ENCODE peak calls at places on chromosome 6, in four cellular contexts. One of them, this sample, is unnamed.
A peak's percentile ranks its signal among the peaks of the same experiment; 100 is the strongest.

GRCh38 chr6:152089992-152090391 is 282.5 kb downstream of the ESR1 start:
- DNase-seq in tibial nerve: peak; percentile 39
- DNase-seq in foreskin fibroblast: peak; percentile 79
- DNase-seq in aorta: no peak
- DNase-seq in this sample: no peak

GRCh38 chr6:84358581-84358980 is 131.1 kb upstream of the CEP162 start:
- DNase-seq in tibial nerve: no peak
- DNase-seq in foreskin fibroblast: no peak
- DNase-seq in aorta: no peak
- DNase-seq in this sample: no peak

GRCh38 chr6:166721576-166721975 is 94.5 kb upstream of the RPS6KA2 start:
- DNase-seq in tibial nerve: no peak
- DNase-seq in foreskin fibroblast: no peak
- DNase-seq in aorta: no peak
- DNase-seq in this sample: no peak

GRCh38 chr6:34059136-34059731 is 86.7 kb downstream of the GRM4 start:
- DNase-seq in tibial nerve: no peak
- DNase-seq in foreskin fibroblast: no peak
- DNase-seq in aorta: no peak
- DNase-seq in this sample: no peak

GRCh38 chr6:99064769-99065168 is 117.0 kb upstream of the FBXL4 start:
- DNase-seq in tibial nerve: no peak
- DNase-seq in foreskin fibroblast: no peak
- DNase-seq in aorta: no peak
- DNase-seq in this sample: no peak

GRCh38 chr6:106145741-106146227 is 59.6 kb downstream of the PRDM1 start:
- DNase-seq in tibial nerve: no peak
- DNase-seq in foreskin fibroblast: no peak
- DNase-seq in aorta: no peak
- DNase-seq in this sample: no peak

GRCh38 chr6:136526937-136527336 is 23.3 kb downstream of the MAP7 start:
- DNase-seq in tibial nerve: no peak
- DNase-seq in foreskin fibroblast: no peak
- DNase-seq in aorta: no peak
- DNase-seq in this sample: no peak

GRCh38 chr6:37607949-37608348 is 89.7 kb downstream of the MDGA1 start:
- DNase-seq in tibial nerve: no peak
- DNase-seq in foreskin fibroblast: no peak
- DNase-seq in aorta: no peak
- DNase-seq in this sample: no peak

GRCh38 chr6:1667012-1667804 is 57.5 kb downstream of the FOXC1 start:
- DNase-seq in tibial nerve: no peak
- DNase-seq in foreskin fibroblast: peak; percentile 15
- DNase-seq in aorta: no peak
- DNase-seq in this sample: peak; percentile 53

GRCh38 chr6:83215131-83216047 is 22.2 kb downstream of the RWDD2A start:
- DNase-seq in tibial nerve: peak; percentile 76
- DNase-seq in foreskin fibroblast: peak; percentile 62
- DNase-seq in aorta: no peak
- DNase-seq in this sample: peak; percentile 52

GRCh38 chr6:4253604-4254211 is 118.3 kb upstream of the ECI2 start:
- DNase-seq in tibial nerve: peak; percentile 21
- DNase-seq in foreskin fibroblast: peak; percentile 31
- DNase-seq in aorta: no peak
- DNase-seq in this sample: peak; percentile 72

GRCh38 chr6:67880939-67881705 is 754.0 kb upstream of the ADGRB3 start:
- DNase-seq in tibial nerve: no peak
- DNase-seq in foreskin fibroblast: peak; percentile 46
- DNase-seq in aorta: no peak
- DNase-seq in this sample: no peak

GRCh38 chr6:79718509-79719247 is 87.5 kb downstream of the SH3BGRL2 start:
- DNase-seq in tibial nerve: no peak
- DNase-seq in foreskin fibroblast: peak; percentile 18
- DNase-seq in aorta: no peak
- DNase-seq in this sample: no peak

GRCh38 chr6:52359403-52359802 is 2.5 kb upstream of the PAQR8 start:
- DNase-seq in tibial nerve: no peak
- DNase-seq in foreskin fibroblast: no peak
- DNase-seq in aorta: no peak
- DNase-seq in this sample: no peak

GRCh38 chr6:10933126-10933525 is 46.3 kb downstream of the SYCP2L start:
- DNase-seq in tibial nerve: no peak
- DNase-seq in foreskin fibroblast: no peak
- DNase-seq in aorta: no peak
- DNase-seq in this sample: no peak

GRCh38 chr6:155528982-155529453 is 73.4 kb upstream of the NOX3 start:
- DNase-seq in tibial nerve: no peak
- DNase-seq in foreskin fibroblast: peak; percentile 90
- DNase-seq in aorta: no peak
- DNase-seq in this sample: peak; percentile 61

GRCh38 chr6:40341726-40342125 is 245.4 kb downstream of the LRFN2 start:
- DNase-seq in tibial nerve: no peak
- DNase-seq in foreskin fibroblast: no peak
- DNase-seq in aorta: no peak
- DNase-seq in this sample: no peak

GRCh38 chr6:108565091-108565766 is 4.5 kb downstream of the FOXO3 start:
- DNase-seq in tibial nerve: no peak
- DNase-seq in foreskin fibroblast: no peak
- DNase-seq in aorta: no peak
- DNase-seq in this sample: no peak

GRCh38 chr6:124400600-124400999 is 561.6 kb upstream of the RNF217 start:
- DNase-seq in tibial nerve: no peak
- DNase-seq in foreskin fibroblast: no peak
- DNase-seq in aorta: no peak
- DNase-seq in this sample: no peak

GRCh38 chr6:1179571-1180459 is 132.1 kb upstream of the FOXQ1 start:
- DNase-seq in tibial nerve: no peak
- DNase-seq in foreskin fibroblast: no peak
- DNase-seq in aorta: no peak
- DNase-seq in this sample: no peak

GRCh38 chr6:46419576-46420002 is 71.7 kb downstream of the RCAN2 start:
- DNase-seq in tibial nerve: peak; percentile 93
- DNase-seq in foreskin fibroblast: peak; percentile 56
- DNase-seq in aorta: no peak
- DNase-seq in this sample: no peak

GRCh38 chr6:102732908-102733307 is 1339.4 kb downstream of the GRIK2 start:
- DNase-seq in tibial nerve: no peak
- DNase-seq in foreskin fibroblast: peak; percentile 11
- DNase-seq in aorta: no peak
- DNase-seq in this sample: peak; percentile 45

GRCh38 chr6:108361312-108361932 is 66.6 kb downstream of the AFG1L start:
- DNase-seq in tibial nerve: no peak
- DNase-seq in foreskin fibroblast: peak; percentile 21
- DNase-seq in aorta: no peak
- DNase-seq in this sample: no peak

GRCh38 chr6:44650495-44650894 is 263.0 kb downstream of the CDC5L start:
- DNase-seq in tibial nerve: peak; percentile 29
- DNase-seq in foreskin fibroblast: no peak
- DNase-seq in aorta: no peak
- DNase-seq in this sample: no peak

GRCh38 chr6:106146852-106147351 is 60.8 kb downstream of the PRDM1 start:
- DNase-seq in tibial nerve: no peak
- DNase-seq in foreskin fibroblast: no peak
- DNase-seq in aorta: no peak
- DNase-seq in this sample: no peak

GRCh38 chr6:138692058-138692977 is 81.3 kb upstream of the CCDC28A start:
- DNase-seq in tibial nerve: peak; percentile 63
- DNase-seq in foreskin fibroblast: peak; percentile 55
- DNase-seq in aorta: peak; percentile 92
- DNase-seq in this sample: no peak

GRCh38 chr6:81789303-81789702 is 36.8 kb upstream of the TENT5A start:
- DNase-seq in tibial nerve: no peak
- DNase-seq in foreskin fibroblast: no peak
- DNase-seq in aorta: no peak
- DNase-seq in this sample: no peak

DNA sequence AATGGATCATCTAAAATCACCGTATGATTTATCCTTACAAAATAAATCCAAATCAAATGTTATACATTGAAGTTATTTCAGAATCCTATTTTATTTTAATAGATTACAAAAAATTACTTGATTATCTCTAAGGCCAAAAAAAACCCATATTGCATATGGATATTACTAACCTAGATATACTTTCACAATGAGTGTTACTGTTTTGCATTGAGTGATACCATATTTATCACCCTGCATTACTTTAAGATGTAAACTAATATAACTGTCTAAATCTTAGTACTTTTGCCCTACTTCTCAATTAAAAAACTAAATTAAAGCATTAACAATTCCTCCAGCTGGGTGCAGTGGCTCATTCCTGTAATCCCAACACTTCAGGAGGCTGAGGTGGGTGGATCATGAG is 11.1 kb downstream of the PPIL4 start:
- DNase-seq in tibial nerve: no peak
- DNase-seq in foreskin fibroblast: no peak
- DNase-seq in aorta: no peak
- DNase-seq in this sample: no peak
- H3K4me3 ChIP-seq in tibial nerve: no peak overlapping the region
- H3K4me3 ChIP-seq in foreskin fibroblast: no peak overlapping the region
- H3K4me3 ChIP-seq in aorta: no peak overlapping the region
- H3K4me3 ChIP-seq in this sample: no peak overlapping the region

GRCh38 chr6:24313133-24313476 is 44.8 kb downstream of the DCDC2 start:
- DNase-seq in tibial nerve: no peak
- DNase-seq in foreskin fibroblast: no peak
- DNase-seq in aorta: no peak
- DNase-seq in this sample: no peak
- H3K4me3 ChIP-seq in tibial nerve: no peak overlapping the region
- H3K4me3 ChIP-seq in foreskin fibroblast: no peak overlapping the region
- H3K4me3 ChIP-seq in aorta: no peak overlapping the region
- H3K4me3 ChIP-seq in this sample: no peak overlapping the region

DNA sequence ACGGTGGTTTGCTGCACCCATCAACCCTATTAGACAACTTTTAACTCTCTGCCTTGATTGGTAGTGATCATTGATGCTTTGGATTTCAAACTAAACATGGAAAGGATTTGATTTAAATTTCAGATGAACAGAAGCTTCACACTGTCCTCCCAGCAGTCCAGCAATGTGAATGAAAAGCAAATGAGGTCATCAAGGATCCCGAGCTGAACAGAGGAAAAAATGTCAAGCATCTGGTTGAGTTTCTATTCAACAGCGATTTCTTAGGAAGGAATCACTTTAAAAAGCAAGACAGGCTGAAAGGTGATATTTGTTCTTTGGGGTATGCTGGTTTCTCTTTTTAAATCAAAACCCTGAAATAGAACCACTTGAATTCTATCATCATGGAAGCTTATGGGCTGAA is 10.6 kb upstream of the SAMD3 start:
- DNase-seq in tibial nerve: no peak
- DNase-seq in foreskin fibroblast: peak; percentile 14
- DNase-seq in aorta: no peak
- DNase-seq in this sample: no peak
- H3K4me3 ChIP-seq in tibial nerve: no peak overlapping the region
- H3K4me3 ChIP-seq in foreskin fibroblast: no peak overlapping the region
- H3K4me3 ChIP-seq in aorta: no peak overlapping the region
- H3K4me3 ChIP-seq in this sample: no peak overlapping the region

GRCh38 chr6:157239671-157240058 is 83.7 kb downstream of the TMEM242 start:
- DNase-seq in tibial nerve: no peak
- DNase-seq in foreskin fibroblast: no peak
- DNase-seq in aorta: no peak
- DNase-seq in this sample: no peak

GRCh38 chr6:157240960-157241311 is 82.4 kb downstream of the TMEM242 start:
- DNase-seq in tibial nerve: no peak
- DNase-seq in foreskin fibroblast: no peak
- DNase-seq in aorta: no peak
- DNase-seq in this sample: no peak

GRCh38 chr6:157239148-157239547 is 84.2 kb downstream of the TMEM242 start:
- DNase-seq in tibial nerve: no peak
- DNase-seq in foreskin fibroblast: no peak
- DNase-seq in aorta: no peak
- DNase-seq in this sample: no peak

GRCh38 chr6:157241411-157241979 is 81.8 kb downstream of the TMEM242 start:
- DNase-seq in tibial nerve: no peak
- DNase-seq in foreskin fibroblast: no peak
- DNase-seq in aorta: peak; percentile 76
- DNase-seq in this sample: no peak

GRCh38 chr6:157240059-157240959 is 83.0 kb downstream of the TMEM242 start:
- DNase-seq in tibial nerve: peak; percentile 50
- DNase-seq in foreskin fibroblast: peak; percentile 45
- DNase-seq in aorta: peak; percentile 93
- DNase-seq in this sample: no peak
- H3K4me3 ChIP-seq in tibial nerve: peak overlapping the region; percentile 8
- H3K4me3 ChIP-seq in foreskin fibroblast: no peak overlapping the region
- H3K4me3 ChIP-seq in aorta: no peak overlapping the region
- H3K4me3 ChIP-seq in this sample: peak overlapping the region; percentile 25

GRCh38 chr6:148251286-148251685 is 91.4 kb upstream of the SASH1 start:
- DNase-seq in tibial nerve: no peak
- DNase-seq in foreskin fibroblast: peak; percentile 56
- DNase-seq in aorta: no peak
- DNase-seq in this sample: peak; percentile 26
- H3K4me3 ChIP-seq in tibial nerve: no peak overlapping the region
- H3K4me3 ChIP-seq in foreskin fibroblast: no peak overlapping the region
- H3K4me3 ChIP-seq in aorta: no peak overlapping the region
- H3K4me3 ChIP-seq in this sample: no peak overlapping the region

GRCh38 chr6:137640086-137640485 is 145.9 kb upstream of the OLIG3 start:
- DNase-seq in tibial nerve: no peak
- DNase-seq in foreskin fibroblast: no peak
- DNase-seq in aorta: no peak
- DNase-seq in this sample: no peak

GRCh38 chr6:137637161-137637560 is 143.0 kb upstream of the OLIG3 start:
- DNase-seq in tibial nerve: peak; percentile 68
- DNase-seq in foreskin fibroblast: peak; percentile 89
- DNase-seq in aorta: no peak
- DNase-seq in this sample: peak; percentile 83

GRCh38 chr6:137641474-137642077 is 147.4 kb upstream of the OLIG3 start:
- DNase-seq in tibial nerve: peak; percentile 79
- DNase-seq in foreskin fibroblast: peak; percentile 48
- DNase-seq in aorta: no peak
- DNase-seq in this sample: peak; percentile 36

DNA sequence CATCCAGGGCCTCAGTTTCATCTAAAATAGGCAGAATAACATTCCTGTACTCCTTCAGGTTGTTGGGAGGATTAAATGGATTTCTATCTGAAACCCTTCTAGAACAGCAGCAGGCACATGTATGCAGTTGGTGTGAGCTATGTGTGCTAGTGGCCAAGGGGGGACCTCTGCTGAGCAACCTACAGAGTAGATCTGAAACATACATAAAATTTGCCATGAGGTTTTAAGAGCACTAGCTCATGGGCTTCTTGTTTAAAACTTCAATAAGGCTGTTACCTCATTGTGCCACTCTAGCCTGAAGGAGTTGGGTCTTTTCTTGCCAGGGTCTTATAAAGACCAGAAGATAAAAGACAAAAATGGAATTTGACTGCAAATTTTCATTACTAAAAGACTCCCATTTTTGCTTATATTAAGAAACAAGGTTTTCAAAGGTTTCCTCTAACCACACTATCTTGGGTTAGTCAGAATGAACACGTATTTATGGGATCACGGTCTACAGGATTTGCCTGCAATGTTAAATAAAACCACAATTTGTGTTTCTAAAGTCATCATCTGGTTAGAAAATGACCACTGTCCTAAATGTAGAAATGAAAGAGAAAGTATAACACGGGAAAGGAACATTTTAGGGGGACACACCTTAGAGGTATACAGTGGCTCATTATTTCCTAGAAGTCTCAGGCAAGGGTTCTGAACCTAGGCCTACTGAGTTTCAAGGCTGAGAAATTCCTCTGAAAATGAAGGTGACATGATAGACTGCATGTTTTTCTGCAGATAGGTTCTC is 144.9 kb upstream of the OLIG3 start:
- DNase-seq in tibial nerve: no peak
- DNase-seq in foreskin fibroblast: no peak
- DNase-seq in aorta: no peak
- DNase-seq in this sample: no peak
- H3K4me3 ChIP-seq in tibial nerve: no peak overlapping the region
- H3K4me3 ChIP-seq in foreskin fibroblast: no peak overlapping the region
- H3K4me3 ChIP-seq in aorta: no peak overlapping the region
- H3K4me3 ChIP-seq in this sample: no peak overlapping the region